ENCODE peak calls at places on chromosomes 7 and 10, in eight cellular contexts. E, U, A, T, C, W, P and F are unnamed samples. For H3K27me3, the result is how much of the 10 kb centered on the place peaks cover.

GRCh38 chr10:61063035-61063434 is 119.0 kb upstream of the RHOBTB1 start:
- DNase-seq in E (no peak), U (no peak), A (no peak), T (no peak), C (no peak), W (no peak), P (no peak), F (no peak)

GRCh38 chr7:108135446-108136190 is 5.5 kb upstream of the LAMB4 start:
- DNase-seq in E (no peak), U (no peak), A (no peak), T (no peak), C (peak), W (no peak), P (no peak), F (no peak)

GRCh38 chr10:22894714-22895113 is 33.1 kb upstream of the ARMC3 start:
- DNase-seq in E (no peak), U (peak), A (no peak), T (no peak), C (no peak), W (peak), P (no peak), F (peak)

GRCh38 chr7:99041526-99041925 is 102.4 kb downstream of the SMURF1 start:
- DNase-seq in E (no peak), U (peak), A (no peak), T (peak), C (no peak), W (no peak), P (no peak), F (no peak)

GRCh38 chr7:140773104-140773503 is 76.6 kb downstream of the NDUFB2 start:
- DNase-seq in E (no peak), U (no peak), A (no peak), T (no peak), C (no peak), W (no peak), P (no peak), F (no peak)

GRCh38 chr7:2475678-2476015 is 551 bp downstream of the GRIFIN start:
- DNase-seq in E (no peak), U (no peak), A (no peak), T (no peak), C (no peak), W (no peak), P (no peak), F (no peak)

GRCh38 chr7:155296788-155297516 is 726 bp upstream of the INSIG1 start:
- DNase-seq in E (peak), U (peak), A (peak), T (peak), C (peak), W (peak), P (peak), F (peak)

GRCh38 chr10:62830577-62831122 is 14.5 kb upstream of the EGR2 start:
- DNase-seq in E (no peak), U (no peak), A (no peak), T (no peak), C (no peak), W (no peak), P (no peak), F (no peak)

GRCh38 chr10:6535365-6535764 is 44.7 kb downstream of the PRKCQ start:
- DNase-seq in E (no peak), U (no peak), A (no peak), T (no peak), C (no peak), W (no peak), P (no peak), F (no peak)

GRCh38 chr10:48205918-48206317 is 68.6 kb downstream of the FRMPD2 start:
- DNase-seq in E (no peak), U (no peak), A (no peak), T (no peak), C (no peak), W (no peak), P (no peak), F (peak)

GRCh38 chr7:105591522-105591921 is 10.2 kb upstream of the EFCAB10 start:
- DNase-seq in E (no peak), U (no peak), A (no peak), T (no peak), C (no peak), W (no peak), P (no peak), F (no peak)

DNA sequence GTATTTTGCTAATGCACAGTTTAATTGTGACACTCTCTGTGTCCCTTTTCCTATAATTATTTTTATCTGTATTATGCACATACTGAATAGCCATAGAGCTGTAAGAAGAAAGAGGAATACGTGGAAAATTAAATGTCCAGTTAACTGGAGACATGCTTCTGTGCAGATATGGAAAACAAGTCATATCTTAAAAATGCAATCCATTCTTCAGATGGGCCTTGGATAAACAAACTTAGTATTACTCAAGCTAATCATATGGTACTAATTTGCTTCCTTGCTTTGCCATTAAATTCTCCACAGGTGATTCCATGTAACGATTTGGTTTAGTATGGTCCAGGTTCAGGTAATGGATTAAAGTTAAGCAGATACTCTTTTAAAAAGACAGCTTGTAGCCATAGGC is 201.2 kb upstream of the CELF2 start:
- DNase-seq in E (no peak), U (no peak), A (no peak), T (no peak), C (no peak), W (no peak), P (no peak), F (peak)
- H3K4me3 ChIP-seq in E (no peak), U (no peak), A (no peak), T (no peak), C (no peak), W (no peak), P (no peak), F (no peak)

GRCh38 chr10:99973190-99973589 is 36.6 kb downstream of the DNMBP start:
- DNase-seq in E (no peak), U (no peak), A (no peak), T (no peak), C (no peak), W (no peak), P (no peak), F (no peak)
- TF ChIP-seq CTCF in E (no peak), U (peak), A (peak), T (no peak), C (no peak), W (peak), P (peak), F (peak)

GRCh38 chr10:128456271-128456670 is 330.0 kb upstream of the MKI67 start:
- DNase-seq in E (no peak), U (no peak), A (no peak), T (no peak), C (no peak), W (peak), P (no peak), F (no peak)
- H3K27me3 ChIP-seq in E (under half), U (under half), A (under half), T (under half), C (under half), W (under half), P (under half), F (under half)

DNA sequence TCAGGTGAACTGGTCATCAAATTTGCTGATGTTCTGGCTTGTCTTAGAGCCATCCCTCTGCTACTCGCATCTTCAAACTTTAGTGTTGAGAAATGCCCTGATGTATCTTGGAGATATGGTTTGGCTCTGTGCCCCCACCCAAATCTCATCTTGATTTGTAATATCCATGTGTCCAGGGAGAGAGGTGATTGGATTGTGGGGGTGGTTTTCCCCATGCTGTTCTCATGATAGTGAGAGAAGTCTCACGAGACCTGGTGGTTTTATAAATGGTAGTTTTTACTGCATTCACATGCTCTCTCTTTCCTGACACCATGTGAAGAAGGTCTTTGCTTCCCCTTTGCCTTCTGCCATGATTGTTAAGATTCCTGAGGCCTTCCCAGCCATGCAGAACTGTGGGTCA is 74.0 kb upstream of the AFAP1L2 start:
- DNase-seq in E (no peak), U (no peak), A (no peak), T (no peak), C (no peak), W (no peak), P (no peak), F (no peak)
- H3K4me3 ChIP-seq in E (no peak), U (no peak), A (no peak), T (no peak), C (no peak), W (no peak), P (no peak), F (no peak)

GRCh38 chr7:7641129-7641663 is 644 bp downstream of the UMAD1 start:
- DNase-seq in E (no peak), U (peak), A (no peak), T (no peak), C (no peak), W (no peak), P (no peak), F (no peak)
- TF ChIP-seq CTCF in E (no peak), U (no peak), A (peak), T (no peak), C (no peak), W (no peak), P (no peak), F (no peak)

GRCh38 chr10:103692421-103693069 is 162.8 kb downstream of the SH3PXD2A start:
- DNase-seq in E (no peak), U (no peak), A (no peak), T (no peak), C (peak), W (peak), P (no peak), F (no peak)

GRCh38 chr10:103691723-103692380 is 163.5 kb downstream of the SH3PXD2A start:
- DNase-seq in E (no peak), U (no peak), A (no peak), T (no peak), C (peak), W (peak), P (no peak), F (peak)

GRCh38 chr10:103691267-103691666 is 164.1 kb downstream of the SH3PXD2A start:
- DNase-seq in E (no peak), U (no peak), A (no peak), T (no peak), C (no peak), W (peak), P (no peak), F (no peak)

GRCh38 chr10:103688451-103688850 is 166.9 kb downstream of the SH3PXD2A start:
- DNase-seq in E (no peak), U (peak), A (no peak), T (no peak), C (no peak), W (no peak), P (no peak), F (no peak)

GRCh38 chr10:103690281-103690680 is 165.1 kb downstream of the SH3PXD2A start:
- DNase-seq in E (no peak), U (no peak), A (no peak), T (no peak), C (no peak), W (peak), P (no peak), F (no peak)
- H3K27me3 ChIP-seq in E (under half), U (under half), A (under half), T (under half), C (under half), W (under half), P (under half), F (under half)

GRCh38 chr10:14004536-14004935 is 326.2 kb downstream of the FRMD4A start:
- DNase-seq in E (no peak), U (no peak), A (no peak), T (no peak), C (no peak), W (no peak), P (no peak), F (peak)

GRCh38 chr10:14009315-14010082 is 321.2 kb downstream of the FRMD4A start:
- DNase-seq in E (no peak), U (peak), A (peak), T (no peak), C (no peak), W (no peak), P (no peak), F (peak)

GRCh38 chr10:14010083-14010551 is 320.6 kb downstream of the FRMD4A start:
- DNase-seq in E (no peak), U (no peak), A (peak), T (no peak), C (no peak), W (no peak), P (no peak), F (peak)

GRCh38 chr10:14010827-14011574 is 319.7 kb downstream of the FRMD4A start:
- DNase-seq in E (no peak), U (no peak), A (no peak), T (no peak), C (no peak), W (no peak), P (no peak), F (no peak)

DNA sequence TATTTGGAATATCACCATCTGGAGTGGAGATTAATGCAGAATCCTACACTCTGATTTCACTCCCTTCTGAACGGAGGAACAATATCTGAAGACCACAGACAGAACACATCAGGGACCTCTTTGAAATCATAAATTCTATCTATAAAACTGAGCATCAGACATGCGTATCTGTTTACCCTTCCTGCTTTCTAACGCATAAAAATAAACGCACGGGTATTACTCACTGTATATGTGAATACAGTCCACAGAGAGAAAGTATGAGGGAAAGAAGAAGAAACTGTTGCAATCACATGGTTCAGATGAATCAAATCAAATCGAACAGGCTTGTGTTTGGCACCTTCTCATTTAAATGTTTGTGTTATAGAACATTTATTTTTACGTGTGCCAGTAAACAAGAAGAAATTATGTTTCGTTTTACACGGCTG is 322.1 kb downstream of the FRMD4A start:
- DNase-seq in E (no peak), U (no peak), A (no peak), T (no peak), C (no peak), W (no peak), P (no peak), F (no peak)
- H3K4me3 ChIP-seq in E (peak), U (no peak), A (peak), T (peak), C (no peak), W (peak), P (peak), F (no peak)

GRCh38 chr10:108112218-108112617 is 947.7 kb upstream of the SORCS1 start:
- DNase-seq in E (no peak), U (no peak), A (no peak), T (no peak), C (no peak), W (no peak), P (no peak), F (peak)
- TF ChIP-seq CTCF in E (no peak), U (peak), A (no peak), T (no peak), C (peak), W (peak), P (no peak), F (peak)

GRCh38 chr10:68251146-68251545 is 19.2 kb upstream of the ATOH7 start:
- DNase-seq in E (no peak), U (no peak), A (no peak), T (no peak), C (no peak), W (no peak), P (no peak), F (no peak)

GRCh38 chr10:68249297-68249696 is 17.4 kb upstream of the ATOH7 start:
- DNase-seq in E (no peak), U (no peak), A (no peak), T (no peak), C (no peak), W (no peak), P (no peak), F (no peak)

GRCh38 chr10:68251625-68252275 is 19.8 kb upstream of the ATOH7 start:
- DNase-seq in E (no peak), U (no peak), A (no peak), T (no peak), C (peak), W (no peak), P (no peak), F (no peak)

GRCh38 chr10:68247931-68248330 is 16.0 kb upstream of the ATOH7 start:
- DNase-seq in E (no peak), U (no peak), A (no peak), T (no peak), C (no peak), W (no peak), P (no peak), F (no peak)

DNA sequence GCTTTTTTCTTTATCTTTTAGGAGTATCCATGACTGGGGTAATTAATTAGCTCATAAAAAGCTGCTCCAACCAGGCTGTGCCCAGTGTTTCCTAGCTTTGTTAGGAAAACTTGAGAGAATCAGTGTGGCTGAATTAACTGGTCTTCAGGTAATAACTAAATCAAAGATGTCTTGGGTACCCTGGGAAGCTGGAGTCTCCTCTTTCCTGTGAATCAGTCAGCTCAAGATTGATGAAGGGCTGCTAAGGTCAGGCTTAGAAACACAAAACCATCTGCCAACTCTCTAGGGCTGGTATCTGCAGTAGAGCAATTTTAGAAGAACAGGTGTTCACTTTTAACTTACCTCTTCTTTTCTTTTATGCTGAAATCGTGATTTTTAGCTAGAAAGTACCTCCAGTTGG is 21.4 kb upstream of the ATOH7 start:
- DNase-seq in E (no peak), U (no peak), A (no peak), T (no peak), C (peak), W (no peak), P (no peak), F (no peak)
- H3K27me3 ChIP-seq in E (under half), U (under half), A (under half), T (under half), C (under half), W (under half), P (under half), F (under half)